ENCODE peak calls at places on chromosome 1, in six cellular contexts. One of them, this sample, is unnamed.

GRCh38 chr1:167713330-167714081 is 8.3 kb upstream of the MPZL1 start:
- DNase-seq in left ventricle myocardium inferior: no peak
- DNase-seq in psoas muscle: peak; percentile 66
- DNase-seq in stimulated activated CD8-positive, alpha-beta memory T cell treated with anti-CD3 and anti-CD28 coated beads, Interleukin-7, amount 100 ng/mL, for 1 hour: no peak
- DNase-seq in C1 segment of cervical spinal cord: peak; percentile 16
- DNase-seq in prostate gland: no peak
- DNase-seq in this sample: no peak

GRCh38 chr1:162562452-162562828 is 918 bp downstream of the UAP1 start:
- DNase-seq in C1 segment of cervical spinal cord: no peak
- DNase-seq in stimulated activated CD8-positive, alpha-beta memory T cell treated with anti-CD3 and anti-CD28 coated beads, Interleukin-7, amount 100 ng/mL, for 1 hour: no peak
- DNase-seq in prostate gland: peak; percentile 23
- DNase-seq in psoas muscle: no peak
- DNase-seq in left ventricle myocardium inferior: no peak
- DNase-seq in this sample: no peak

GRCh38 chr1:42618866-42619265 is 39.4 kb upstream of the PPIH start:
- DNase-seq in prostate gland: no peak
- DNase-seq in left ventricle myocardium inferior: no peak
- DNase-seq in stimulated activated CD8-positive, alpha-beta memory T cell treated with anti-CD3 and anti-CD28 coated beads, Interleukin-7, amount 100 ng/mL, for 1 hour: no peak
- DNase-seq in psoas muscle: no peak
- DNase-seq in C1 segment of cervical spinal cord: no peak
- DNase-seq in this sample: no peak

GRCh38 chr1:71762514-71763255 is 519.7 kb downstream of the NEGR1 start:
- DNase-seq in prostate gland: no peak
- DNase-seq in stimulated activated CD8-positive, alpha-beta memory T cell treated with anti-CD3 and anti-CD28 coated beads, Interleukin-7, amount 100 ng/mL, for 1 hour: no peak
- DNase-seq in psoas muscle: no peak
- DNase-seq in C1 segment of cervical spinal cord: no peak
- DNase-seq in left ventricle myocardium inferior: no peak
- DNase-seq in this sample: no peak

GRCh38 chr1:54255026-54255425 is 55.1 kb downstream of the MRPL37 start:
- DNase-seq in psoas muscle: no peak
- DNase-seq in stimulated activated CD8-positive, alpha-beta memory T cell treated with anti-CD3 and anti-CD28 coated beads, Interleukin-7, amount 100 ng/mL, for 1 hour: no peak
- DNase-seq in prostate gland: no peak
- DNase-seq in C1 segment of cervical spinal cord: no peak
- DNase-seq in left ventricle myocardium inferior: no peak
- DNase-seq in this sample: no peak

GRCh38 chr1:220786337-220787068 is at the start of gene MTARC1:
- DNase-seq in left ventricle myocardium inferior: peak; percentile 83
- DNase-seq in psoas muscle: peak; percentile 83
- DNase-seq in C1 segment of cervical spinal cord: peak; percentile 52
- DNase-seq in stimulated activated CD8-positive, alpha-beta memory T cell treated with anti-CD3 and anti-CD28 coated beads, Interleukin-7, amount 100 ng/mL, for 1 hour: no peak
- DNase-seq in prostate gland: peak; percentile 70
- DNase-seq in this sample: peak; percentile 85

GRCh38 chr1:36091141-36091540 is 2.4 kb downstream of the ADPRS start:
- DNase-seq in left ventricle myocardium inferior: no peak
- DNase-seq in prostate gland: no peak
- DNase-seq in psoas muscle: no peak
- DNase-seq in stimulated activated CD8-positive, alpha-beta memory T cell treated with anti-CD3 and anti-CD28 coated beads, Interleukin-7, amount 100 ng/mL, for 1 hour: no peak
- DNase-seq in C1 segment of cervical spinal cord: no peak
- DNase-seq in this sample: no peak

GRCh38 chr1:155513300-155513926 is 49.2 kb downstream of the ASH1L start:
- DNase-seq in prostate gland: no peak
- DNase-seq in stimulated activated CD8-positive, alpha-beta memory T cell treated with anti-CD3 and anti-CD28 coated beads, Interleukin-7, amount 100 ng/mL, for 1 hour: no peak
- DNase-seq in psoas muscle: no peak
- DNase-seq in C1 segment of cervical spinal cord: no peak
- DNase-seq in left ventricle myocardium inferior: no peak
- DNase-seq in this sample: no peak

GRCh38 chr1:171422489-171422888 is 62.8 kb upstream of the PRRC2C start:
- DNase-seq in left ventricle myocardium inferior: no peak
- DNase-seq in stimulated activated CD8-positive, alpha-beta memory T cell treated with anti-CD3 and anti-CD28 coated beads, Interleukin-7, amount 100 ng/mL, for 1 hour: no peak
- DNase-seq in C1 segment of cervical spinal cord: no peak
- DNase-seq in psoas muscle: no peak
- DNase-seq in prostate gland: no peak
- DNase-seq in this sample: no peak

GRCh38 chr1:93701619-93702018 is 20.0 kb upstream of the BCAR3 start:
- DNase-seq in C1 segment of cervical spinal cord: no peak
- DNase-seq in stimulated activated CD8-positive, alpha-beta memory T cell treated with anti-CD3 and anti-CD28 coated beads, Interleukin-7, amount 100 ng/mL, for 1 hour: no peak
- DNase-seq in psoas muscle: peak; percentile 77
- DNase-seq in left ventricle myocardium inferior: no peak
- DNase-seq in prostate gland: peak; percentile 33
- DNase-seq in this sample: peak; percentile 50

GRCh38 chr1:22916469-22916817 is 56.2 kb downstream of the LACTBL1 start:
- DNase-seq in prostate gland: no peak
- DNase-seq in left ventricle myocardium inferior: no peak
- DNase-seq in C1 segment of cervical spinal cord: no peak
- DNase-seq in psoas muscle: peak; percentile 44
- DNase-seq in stimulated activated CD8-positive, alpha-beta memory T cell treated with anti-CD3 and anti-CD28 coated beads, Interleukin-7, amount 100 ng/mL, for 1 hour: no peak
- DNase-seq in this sample: no peak

GRCh38 chr1:19596065-19596718 is 47.9 kb upstream of the NBL1 start:
- DNase-seq in stimulated activated CD8-positive, alpha-beta memory T cell treated with anti-CD3 and anti-CD28 coated beads, Interleukin-7, amount 100 ng/mL, for 1 hour: no peak
- DNase-seq in left ventricle myocardium inferior: no peak
- DNase-seq in prostate gland: no peak
- DNase-seq in psoas muscle: no peak
- DNase-seq in C1 segment of cervical spinal cord: no peak
- DNase-seq in this sample: no peak

GRCh38 chr1:15288173-15288926 is 41.3 kb downstream of the FHAD1 start:
- DNase-seq in prostate gland: no peak
- DNase-seq in psoas muscle: no peak
- DNase-seq in stimulated activated CD8-positive, alpha-beta memory T cell treated with anti-CD3 and anti-CD28 coated beads, Interleukin-7, amount 100 ng/mL, for 1 hour: no peak
- DNase-seq in left ventricle myocardium inferior: no peak
- DNase-seq in C1 segment of cervical spinal cord: no peak
- DNase-seq in this sample: no peak

GRCh38 chr1:204493145-204493881 is 1.3 kb downstream of the PIK3C2B start:
- DNase-seq in C1 segment of cervical spinal cord: no peak
- DNase-seq in stimulated activated CD8-positive, alpha-beta memory T cell treated with anti-CD3 and anti-CD28 coated beads, Interleukin-7, amount 100 ng/mL, for 1 hour: no peak
- DNase-seq in prostate gland: peak; percentile 65
- DNase-seq in psoas muscle: peak; percentile 85
- DNase-seq in left ventricle myocardium inferior: peak; percentile 74
- DNase-seq in this sample: peak; percentile 91